ENCODE peak calls at places on chromosomes 3 and 15, in five cellular contexts. One of them, this sample, is unnamed.

GRCh38 chr15:78072080-78072892 is 5.2 kb downstream of the TBC1D2B start:
- DNase-seq in heart left ventricle: peak; percentile 43
- DNase-seq in ascending aorta: no peak
- DNase-seq in coronary artery: no peak
- DNase-seq in A673: peak; percentile 85
- DNase-seq in this sample: no peak

GRCh38 chr15:94576889-94577533 is 345.6 kb downstream of the MCTP2 start:
- DNase-seq in coronary artery: no peak
- DNase-seq in A673: peak; percentile 63
- DNase-seq in heart left ventricle: no peak
- DNase-seq in ascending aorta: no peak
- DNase-seq in this sample: peak; percentile 6

GRCh38 chr3:198113219-198114053 is 153.4 kb downstream of the LMLN start:
- DNase-seq in A673: no peak
- DNase-seq in coronary artery: no peak
- DNase-seq in ascending aorta: no peak
- DNase-seq in heart left ventricle: no peak
- DNase-seq in this sample: no peak

GRCh38 chr15:63815796-63816533 is 17.8 kb downstream of the HERC1 start:
- DNase-seq in A673: no peak
- DNase-seq in heart left ventricle: no peak
- DNase-seq in coronary artery: no peak
- DNase-seq in ascending aorta: no peak
- DNase-seq in this sample: no peak

GRCh38 chr3:64686446-64686908 is 1.3 kb downstream of the ADAMTS9 start:
- DNase-seq in ascending aorta: no peak
- DNase-seq in heart left ventricle: peak; percentile 58
- DNase-seq in coronary artery: no peak
- DNase-seq in A673: peak; percentile 41
- DNase-seq in this sample: peak; percentile 53

GRCh38 chr15:89498574-89498906 is 2.2 kb upstream of the RHCG start:
- DNase-seq in coronary artery: peak; percentile 31
- DNase-seq in heart left ventricle: no peak
- DNase-seq in A673: no peak
- DNase-seq in ascending aorta: no peak
- DNase-seq in this sample: no peak

GRCh38 chr3:62186967-62187366 is 186.4 kb downstream of the FEZF2 start:
- DNase-seq in coronary artery: no peak
- DNase-seq in A673: peak; percentile 4
- DNase-seq in ascending aorta: no peak
- DNase-seq in heart left ventricle: no peak
- DNase-seq in this sample: no peak

GRCh38 chr3:25453521-25454410 is 25.7 kb downstream of the RARB start:
- DNase-seq in heart left ventricle: no peak
- DNase-seq in A673: peak; percentile 96
- DNase-seq in coronary artery: no peak
- DNase-seq in ascending aorta: no peak
- DNase-seq in this sample: no peak

GRCh38 chr3:159487304-159487703 is 501.3 kb upstream of the IL12A start:
- DNase-seq in heart left ventricle: no peak
- DNase-seq in A673: no peak
- DNase-seq in coronary artery: no peak
- DNase-seq in ascending aorta: no peak
- DNase-seq in this sample: no peak

GRCh38 chr3:9770276-9770812 is 597 bp upstream of the CAMK1 start:
- DNase-seq in ascending aorta: no peak
- DNase-seq in A673: no peak
- DNase-seq in coronary artery: peak; percentile 92
- DNase-seq in heart left ventricle: peak; percentile 85
- DNase-seq in this sample: no peak

GRCh38 chr3:106249159-106249558 is 380.3 kb upstream of the CBLB start:
- DNase-seq in heart left ventricle: no peak
- DNase-seq in ascending aorta: no peak
- DNase-seq in coronary artery: no peak
- DNase-seq in A673: no peak
- DNase-seq in this sample: peak; percentile 7

GRCh38 chr15:23687143-23687470 is at the start of gene NDN:
- DNase-seq in heart left ventricle: peak; percentile 32
- DNase-seq in A673: no peak
- DNase-seq in ascending aorta: no peak
- DNase-seq in coronary artery: no peak
- DNase-seq in this sample: no peak

GRCh38 chr3:12999147-13000140 is 73.8 kb downstream of the IQSEC1 start:
- DNase-seq in coronary artery: peak; percentile 90
- DNase-seq in ascending aorta: peak; percentile 73
- DNase-seq in A673: no peak
- DNase-seq in heart left ventricle: peak; percentile 88
- DNase-seq in this sample: no peak

GRCh38 chr15:46409879-46410278 is 775.0 kb downstream of the SQOR start:
- DNase-seq in A673: no peak
- DNase-seq in heart left ventricle: no peak
- DNase-seq in coronary artery: no peak
- DNase-seq in ascending aorta: no peak
- DNase-seq in this sample: no peak

GRCh38 chr3:45832691-45833090 is 9.2 kb downstream of the LZTFL1 start:
- DNase-seq in A673: no peak
- DNase-seq in coronary artery: no peak
- DNase-seq in heart left ventricle: no peak
- DNase-seq in ascending aorta: no peak
- DNase-seq in this sample: no peak

GRCh38 chr3:194840661-194841514 is 155.2 kb downstream of the FAM43A start:
- DNase-seq in A673: peak; percentile 29
- DNase-seq in coronary artery: no peak
- DNase-seq in ascending aorta: no peak
- DNase-seq in heart left ventricle: peak; percentile 42
- DNase-seq in this sample: no peak

GRCh38 chr3:189038773-189039720 is 132.7 kb upstream of the TPRG1 start:
- DNase-seq in heart left ventricle: no peak
- DNase-seq in A673: no peak
- DNase-seq in ascending aorta: no peak
- DNase-seq in coronary artery: no peak
- DNase-seq in this sample: no peak

GRCh38 chr15:57506422-57506821 is 85.3 kb upstream of the MYZAP start:
- DNase-seq in A673: peak; percentile 11
- DNase-seq in heart left ventricle: no peak
- DNase-seq in ascending aorta: no peak
- DNase-seq in coronary artery: no peak
- DNase-seq in this sample: no peak

GRCh38 chr15:25725758-25726157 is 137.4 kb downstream of the ATP10A start:
- DNase-seq in ascending aorta: no peak
- DNase-seq in A673: no peak
- DNase-seq in coronary artery: peak; percentile 43
- DNase-seq in heart left ventricle: no peak
- DNase-seq in this sample: no peak

DNA sequence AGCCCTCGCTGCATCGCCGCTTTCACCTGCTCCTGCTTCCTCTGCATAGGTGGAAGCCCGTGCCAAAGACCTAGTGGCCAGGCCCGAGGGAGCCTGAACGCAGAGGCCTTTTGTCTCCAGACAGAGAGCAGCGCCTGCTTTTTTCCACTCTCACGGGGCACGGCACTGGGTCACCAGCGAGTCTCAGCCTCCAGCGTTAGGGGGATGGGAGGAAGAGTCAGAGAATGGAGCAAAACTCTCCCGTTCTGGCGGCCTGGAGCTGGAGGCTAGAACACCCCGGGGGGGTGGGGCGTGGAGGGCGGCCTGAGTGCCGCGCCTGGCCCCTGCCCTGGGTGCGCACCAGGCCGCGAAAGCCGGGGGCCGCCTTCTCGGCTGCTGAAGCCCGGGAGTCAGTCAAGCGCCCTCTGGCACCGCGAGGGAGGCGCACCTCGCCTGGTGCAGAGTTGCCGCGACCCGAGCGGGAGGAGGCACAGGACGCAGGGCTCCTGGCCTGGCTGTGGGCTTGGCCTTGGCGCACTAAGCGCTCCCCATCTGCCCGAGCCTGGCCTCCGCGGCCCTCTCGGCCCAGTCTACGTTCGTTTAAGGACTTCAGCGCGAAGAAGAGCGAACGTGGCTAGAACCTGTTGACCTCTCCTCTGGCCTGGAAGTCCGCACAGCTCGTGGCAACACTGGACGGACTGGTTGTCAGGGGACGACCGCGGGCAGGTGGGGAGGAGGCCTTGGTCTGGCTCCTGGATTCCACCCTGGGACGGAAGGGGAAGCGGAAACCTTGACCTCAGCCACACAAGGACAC is 21.5 kb downstream of the NR2F2 start:
- DNase-seq in heart left ventricle: peak; percentile 33
- DNase-seq in A673: no peak
- DNase-seq in coronary artery: peak; percentile 86
- DNase-seq in ascending aorta: no peak
- DNase-seq in this sample: no peak
- H3K27ac ChIP-seq in heart left ventricle: peak overlapping the region; percentile 83
- H3K27ac ChIP-seq in A673: no peak overlapping the region
- H3K27ac ChIP-seq in coronary artery: peak overlapping the region; percentile 94
- H3K27ac ChIP-seq in ascending aorta: peak overlapping the region; percentile 35
- H3K27ac ChIP-seq in this sample: no peak overlapping the region

DNA sequence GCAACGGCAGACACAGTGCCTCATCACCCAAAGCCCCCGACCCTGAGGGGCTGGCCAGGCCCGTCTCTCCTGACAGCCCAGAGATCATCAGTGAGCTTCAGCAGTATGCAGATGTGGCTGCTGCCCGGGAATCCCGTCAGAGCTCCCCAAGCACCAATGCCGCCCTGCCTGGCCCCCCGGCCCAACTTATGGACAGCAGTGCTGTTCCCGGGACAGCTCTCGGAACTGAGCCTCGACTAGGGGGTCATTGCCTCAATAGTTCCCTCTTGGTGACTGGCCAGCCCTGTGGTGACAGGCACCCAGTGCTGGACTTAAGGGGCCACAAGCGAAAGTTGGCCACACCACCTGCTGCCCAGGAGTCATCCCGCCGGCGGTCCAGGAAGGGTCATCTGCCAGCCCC is 8.6 kb upstream of the TEX264 start:
- DNase-seq in ascending aorta: no peak
- DNase-seq in A673: no peak
- DNase-seq in coronary artery: no peak
- DNase-seq in heart left ventricle: no peak
- DNase-seq in this sample: no peak
- TF ChIP-seq CTCF in ascending aorta: no peak
- TF ChIP-seq CTCF in A673: no peak
- TF ChIP-seq CTCF in coronary artery: no peak
- TF ChIP-seq CTCF in heart left ventricle: no peak
- TF ChIP-seq CTCF in this sample: no peak

GRCh38 chr3:59759298-59760169 is 709.7 kb upstream of the CFAP20DC start:
- DNase-seq in heart left ventricle: no peak
- DNase-seq in ascending aorta: no peak
- DNase-seq in A673: no peak
- DNase-seq in coronary artery: no peak
- DNase-seq in this sample: no peak
- H3K27ac ChIP-seq in heart left ventricle: no peak overlapping the region
- H3K27ac ChIP-seq in ascending aorta: no peak overlapping the region
- H3K27ac ChIP-seq in A673: no peak overlapping the region
- H3K27ac ChIP-seq in coronary artery: no peak overlapping the region
- H3K27ac ChIP-seq in this sample: no peak overlapping the region

GRCh38 chr3:32947466-32948238 is 3.8 kb upstream of the CCR4 start:
- DNase-seq in coronary artery: no peak
- DNase-seq in A673: peak; percentile 91
- DNase-seq in heart left ventricle: peak; percentile 61
- DNase-seq in ascending aorta: peak; percentile 9
- DNase-seq in this sample: no peak

GRCh38 chr3:32946973-32947372 is 4.5 kb upstream of the CCR4 start:
- DNase-seq in coronary artery: no peak
- DNase-seq in A673: no peak
- DNase-seq in heart left ventricle: no peak
- DNase-seq in ascending aorta: no peak
- DNase-seq in this sample: no peak

GRCh38 chr3:32948625-32949445 is 2.6 kb upstream of the CCR4 start:
- DNase-seq in heart left ventricle: no peak
- DNase-seq in coronary artery: no peak
- DNase-seq in A673: no peak
- DNase-seq in ascending aorta: no peak
- DNase-seq in this sample: no peak

GRCh38 chr3:32940726-32941125 is 10.7 kb upstream of the CCR4 start:
- DNase-seq in coronary artery: no peak
- DNase-seq in ascending aorta: no peak
- DNase-seq in heart left ventricle: no peak
- DNase-seq in A673: no peak
- DNase-seq in this sample: no peak

DNA sequence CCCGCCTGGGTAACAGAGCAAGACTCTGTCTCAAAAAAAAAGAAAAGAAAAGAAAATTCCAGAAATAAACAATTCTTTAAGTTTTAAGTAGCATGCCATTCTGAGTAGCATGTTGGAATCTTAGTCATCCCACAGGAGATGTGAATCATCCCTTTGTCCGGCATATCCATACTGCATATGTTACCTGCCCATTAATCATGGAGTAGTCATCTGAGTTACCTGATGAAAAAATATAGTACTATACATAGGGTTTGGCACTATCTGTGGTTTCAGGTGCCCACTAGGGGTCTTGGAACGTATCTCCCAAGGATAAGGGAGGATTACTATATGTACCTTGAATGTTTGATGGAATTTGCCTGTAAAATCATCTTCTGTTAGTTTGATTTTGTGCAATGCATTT is 6.3 kb upstream of the CCR4 start:
- DNase-seq in A673: no peak
- DNase-seq in ascending aorta: no peak
- DNase-seq in coronary artery: no peak
- DNase-seq in heart left ventricle: no peak
- DNase-seq in this sample: peak; percentile 83
- TF ChIP-seq CTCF in A673: no peak
- TF ChIP-seq CTCF in ascending aorta: no peak
- TF ChIP-seq CTCF in coronary artery: no peak
- TF ChIP-seq CTCF in heart left ventricle: no peak
- TF ChIP-seq CTCF in this sample: peak; percentile 72

DNA sequence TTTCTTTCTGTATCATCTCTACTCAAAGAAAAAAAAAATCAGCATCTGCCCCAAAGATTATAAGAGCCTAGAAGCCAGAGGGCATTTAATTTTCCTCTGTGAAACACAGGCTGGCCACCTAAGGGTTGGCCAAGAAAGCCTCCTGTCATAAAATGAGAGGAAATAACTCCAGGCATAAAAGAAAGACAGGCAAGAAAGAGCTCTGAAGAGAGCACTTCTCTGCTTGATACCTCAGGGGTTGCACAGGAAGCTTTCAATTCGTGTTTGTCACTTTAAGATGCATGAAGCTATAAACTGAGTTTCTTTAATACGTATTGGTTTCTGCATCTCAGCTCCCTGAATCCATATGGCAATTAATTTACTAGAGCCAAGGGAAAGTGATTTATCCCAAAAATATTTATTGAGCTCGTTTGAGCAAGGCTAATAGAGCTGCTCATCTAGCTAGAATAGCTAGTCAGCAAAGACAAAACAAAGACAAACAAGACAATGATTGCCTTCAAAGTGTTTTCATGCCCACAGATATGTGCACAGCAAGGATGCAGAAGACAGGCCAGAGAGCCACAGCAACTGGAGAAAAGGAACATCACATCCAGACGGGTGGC is 35.5 kb downstream of the ATP8B4 start:
- DNase-seq in heart left ventricle: no peak
- DNase-seq in coronary artery: no peak
- DNase-seq in ascending aorta: no peak
- DNase-seq in A673: no peak
- DNase-seq in this sample: no peak
- H3K27ac ChIP-seq in heart left ventricle: no peak overlapping the region
- H3K27ac ChIP-seq in coronary artery: no peak overlapping the region
- H3K27ac ChIP-seq in ascending aorta: no peak overlapping the region
- H3K27ac ChIP-seq in A673: no peak overlapping the region
- H3K27ac ChIP-seq in this sample: no peak overlapping the region

This sample was measured in foreskin keratinocyte.